ENCODE peak calls at places on chromosomes 6 and 20, in five cellular contexts. One of them, this sample, is unnamed.

GRCh38 chr6:137728386-137729349 is 138.4 kb upstream of the TNFAIP3 start:
- DNase-seq in BJ: no peak
- DNase-seq in NCI-H2029: no peak
- DNase-seq in stimulated activated CD4-positive, alpha-beta T cell treated with anti-CD3 and anti-CD28 coated beads, Interleukin-12 subunit alpha, Interleukin-12 subunit beta, amount 100 ng/mL, for 48 hours: no peak
- DNase-seq in testis: peak; percentile 50
- DNase-seq in this sample: no peak

GRCh38 chr6:66935612-66936011 is 1228.6 kb upstream of the EYS start:
- DNase-seq in stimulated activated CD4-positive, alpha-beta T cell treated with anti-CD3 and anti-CD28 coated beads, Interleukin-12 subunit alpha, Interleukin-12 subunit beta, amount 100 ng/mL, for 48 hours: no peak
- DNase-seq in NCI-H2029: no peak
- DNase-seq in testis: no peak
- DNase-seq in BJ: no peak
- DNase-seq in this sample: no peak

GRCh38 chr20:32518593-32519366 is 66.4 kb downstream of the NOL4L start:
- DNase-seq in NCI-H2029: no peak
- DNase-seq in BJ: no peak
- DNase-seq in stimulated activated CD4-positive, alpha-beta T cell treated with anti-CD3 and anti-CD28 coated beads, Interleukin-12 subunit alpha, Interleukin-12 subunit beta, amount 100 ng/mL, for 48 hours: no peak
- DNase-seq in testis: no peak
- DNase-seq in this sample: no peak

GRCh38 chr6:84094050-84094435 is 60.5 kb downstream of the MRAP2 start:
- DNase-seq in stimulated activated CD4-positive, alpha-beta T cell treated with anti-CD3 and anti-CD28 coated beads, Interleukin-12 subunit alpha, Interleukin-12 subunit beta, amount 100 ng/mL, for 48 hours: no peak
- DNase-seq in testis: no peak
- DNase-seq in NCI-H2029: no peak
- DNase-seq in BJ: no peak
- DNase-seq in this sample: no peak

GRCh38 chr6:89085409-89086012 is 5.0 kb downstream of the PNRC1 start:
- DNase-seq in stimulated activated CD4-positive, alpha-beta T cell treated with anti-CD3 and anti-CD28 coated beads, Interleukin-12 subunit alpha, Interleukin-12 subunit beta, amount 100 ng/mL, for 48 hours: no peak
- DNase-seq in testis: no peak
- DNase-seq in BJ: no peak
- DNase-seq in NCI-H2029: no peak
- DNase-seq in this sample: no peak

GRCh38 chr20:7665311-7665863 is 274.9 kb downstream of the HAO1 start:
- DNase-seq in BJ: no peak
- DNase-seq in NCI-H2029: no peak
- DNase-seq in stimulated activated CD4-positive, alpha-beta T cell treated with anti-CD3 and anti-CD28 coated beads, Interleukin-12 subunit alpha, Interleukin-12 subunit beta, amount 100 ng/mL, for 48 hours: no peak
- DNase-seq in testis: no peak
- DNase-seq in this sample: peak; percentile 8

GRCh38 chr20:63286781-63287696 is 5.9 kb upstream of the COL20A1 start:
- DNase-seq in NCI-H2029: no peak
- DNase-seq in testis: no peak
- DNase-seq in stimulated activated CD4-positive, alpha-beta T cell treated with anti-CD3 and anti-CD28 coated beads, Interleukin-12 subunit alpha, Interleukin-12 subunit beta, amount 100 ng/mL, for 48 hours: no peak
- DNase-seq in BJ: no peak
- DNase-seq in this sample: no peak

GRCh38 chr6:113457156-113457555 is 400.0 kb upstream of the MARCKS start:
- DNase-seq in NCI-H2029: no peak
- DNase-seq in testis: peak; percentile 15
- DNase-seq in BJ: peak; percentile 86
- DNase-seq in stimulated activated CD4-positive, alpha-beta T cell treated with anti-CD3 and anti-CD28 coated beads, Interleukin-12 subunit alpha, Interleukin-12 subunit beta, amount 100 ng/mL, for 48 hours: no peak
- DNase-seq in this sample: no peak

GRCh38 chr20:9978395-9979004 is 56.3 kb upstream of the ANKEF1 start:
- DNase-seq in BJ: peak; percentile 49
- DNase-seq in NCI-H2029: peak; percentile 58
- DNase-seq in testis: peak; percentile 69
- DNase-seq in stimulated activated CD4-positive, alpha-beta T cell treated with anti-CD3 and anti-CD28 coated beads, Interleukin-12 subunit alpha, Interleukin-12 subunit beta, amount 100 ng/mL, for 48 hours: peak; percentile 30
- DNase-seq in this sample: peak; percentile 82

This sample was measured in NCI-H146.